ENCODE peak calls at places on chromosomes 12 and 14, in six cellular contexts. T, Q, I, S, K and E are unnamed samples.

GRCh38 chr14:105430535-105430934 is 10.9 kb downstream of the MTA1 start:
- DNase-seq in T (no peak), Q (no peak), I (no peak), S (peak; percentile 36), K (no peak), E (peak; percentile 90)

GRCh38 chr12:89840162-89840922 is 131.7 kb upstream of the ATP2B1 start:
- DNase-seq in T (no peak), Q (no peak), I (no peak), S (no peak), K (no peak), E (no peak)

GRCh38 chr12:132162508-132163031 is 18.3 kb downstream of the NOC4L start:
- DNase-seq in T (no peak), Q (no peak), I (no peak), S (no peak), K (no peak), E (no peak)

GRCh38 chr12:6934110-6934509 is 6.4 kb downstream of the ATN1 start:
- DNase-seq in T (no peak), Q (no peak), I (no peak), S (no peak), K (no peak), E (peak; percentile 56)

GRCh38 chr12:11209098-11209497 is 22.4 kb upstream of the TAS2R42 start:
- DNase-seq in T (peak; percentile 19), Q (no peak), I (no peak), S (no peak), K (peak; percentile 10), E (no peak)

GRCh38 chr12:31236998-31237637 is 88.8 kb downstream of the SINHCAF start:
- DNase-seq in T (no peak), Q (no peak), I (no peak), S (no peak), K (no peak), E (no peak)

GRCh38 chr12:12899530-12900380 is 8.4 kb downstream of the GPRC5A start:
- DNase-seq in T (no peak), Q (no peak), I (no peak), S (peak; percentile 76), K (no peak), E (peak; percentile 81)

GRCh38 chr12:76266797-76267196 is 81.4 kb downstream of the BBS10 start:
- DNase-seq in T (no peak), Q (no peak), I (no peak), S (peak; percentile 6), K (no peak), E (peak; percentile 64)

GRCh38 chr12:131628341-131628740 is 82.5 kb upstream of the SFSWAP start:
- DNase-seq in T (no peak), Q (no peak), I (no peak), S (no peak), K (no peak), E (no peak)

GRCh38 chr14:31261859-31262739 is 54.5 kb upstream of the HECTD1 start:
- DNase-seq in T (no peak), Q (no peak), I (no peak), S (peak; percentile 43), K (peak; percentile 100), E (no peak)

GRCh38 chr14:86915416-86915815 is 1077.6 kb downstream of the GALC start:
- DNase-seq in T (no peak), Q (no peak), I (no peak), S (no peak), K (no peak), E (no peak)

GRCh38 chr12:9327307-9327706 is 119.1 kb upstream of the PZP start:
- DNase-seq in T (no peak), Q (no peak), I (no peak), S (no peak), K (no peak), E (no peak)

GRCh38 chr12:131153956-131154355 is 200.2 kb downstream of the ADGRD1 start:
- DNase-seq in T (no peak), Q (no peak), I (no peak), S (no peak), K (no peak), E (no peak)

GRCh38 chr12:121947966-121948365 is 29.6 kb downstream of the CFAP251 start:
- DNase-seq in T (no peak), Q (no peak), I (no peak), S (no peak), K (no peak), E (no peak)

GRCh38 chr12:121953695-121954094 is 35.3 kb downstream of the CFAP251 start:
- DNase-seq in T (no peak), Q (no peak), I (no peak), S (no peak), K (peak; percentile 29), E (no peak)

GRCh38 chr12:121953293-121953692 is 34.9 kb downstream of the CFAP251 start:
- DNase-seq in T (no peak), Q (no peak), I (no peak), S (no peak), K (no peak), E (no peak)

GRCh38 chr12:121946313-121947025 is 28.1 kb downstream of the CFAP251 start:
- DNase-seq in T (no peak), Q (no peak), I (no peak), S (no peak), K (no peak), E (no peak)

GRCh38 chr12:121949643-121950397 is 31.4 kb downstream of the CFAP251 start:
- DNase-seq in T (no peak), Q (no peak), I (no peak), S (peak; percentile 79), K (peak; percentile 82), E (no peak)
- TF ChIP-seq JUN in T (no peak), Q (no peak), I (no peak), S (no peak), K (no peak), E (no peak)

GRCh38 chr12:102095677-102096263 is 24.1 kb downstream of the NUP37 start:
- DNase-seq in T (no peak), Q (peak; percentile 14), I (no peak), S (peak; percentile 31), K (peak; percentile 9), E (peak; percentile 50)
- TF ChIP-seq JUN in T (no peak), Q (no peak), I (no peak), S (no peak), K (no peak), E (no peak)

GRCh38 chr12:93449277-93449676 is 7.5 kb upstream of the UBE2N start:
- DNase-seq in T (no peak), Q (no peak), I (no peak), S (no peak), K (no peak), E (no peak)
- TF ChIP-seq JUN in T (no peak), Q (no peak), I (no peak), S (no peak), K (no peak), E (no peak)

GRCh38 chr12:14779834-14780233 is 23.4 kb downstream of the WBP11 start:
- DNase-seq in T (no peak), Q (no peak), I (no peak), S (no peak), K (no peak), E (no peak)

GRCh38 chr12:14775652-14776020 is 27.6 kb downstream of the WBP11 start:
- DNase-seq in T (no peak), Q (no peak), I (no peak), S (no peak), K (no peak), E (no peak)

GRCh38 chr12:14776236-14776959 is 26.9 kb downstream of the WBP11 start:
- DNase-seq in T (no peak), Q (no peak), I (no peak), S (peak; percentile 26), K (no peak), E (no peak)

GRCh38 chr12:14774944-14775651 is 28.2 kb downstream of the WBP11 start:
- DNase-seq in T (no peak), Q (no peak), I (peak; percentile 63), S (peak; percentile 36), K (no peak), E (peak; percentile 73)

GRCh38 chr12:14777271-14777670 is 26.0 kb downstream of the WBP11 start:
- DNase-seq in T (no peak), Q (no peak), I (no peak), S (no peak), K (peak; percentile 77), E (no peak)
- TF ChIP-seq JUN in T (no peak), Q (no peak), I (no peak), S (no peak), K (no peak), E (no peak)

GRCh38 chr12:48005750-48006021 is 1.4 kb upstream of the COL2A1 start:
- DNase-seq in T (no peak), Q (no peak), I (no peak), S (no peak), K (no peak), E (no peak)
- TF ChIP-seq JUN in T (no peak), Q (no peak), I (no peak), S (no peak), K (no peak), E (no peak)